ENCODE peak calls at places on chromosomes 16 and 17, in eight cellular contexts. T is cardiac muscle cell, H is pancreas, B is A549, U is stomach, D is IMR-90, F is fibroblast of lung, X is transverse colon. A is an unnamed sample.

GRCh38 chr17:79923974-79924638 is 84.9 kb upstream of the CBX4 start:
- DNase-seq in X (peak; percentile 82), D (peak; percentile 12), H (no peak), U (peak; percentile 70), B (peak; percentile 77), T (peak; percentile 83), F (no peak), A (no peak)

GRCh38 chr17:42553866-42554249 is 1.1 kb downstream of the HSD17B1 start:
- DNase-seq in U (peak; percentile 48), D (no peak), B (no peak), T (no peak), X (no peak), H (peak; percentile 76), F (no peak), A (no peak)

GRCh38 chr16:4529085-4530060 is 9.2 kb downstream of the CDIP1 start:
- DNase-seq in T (peak; percentile 54), H (peak; percentile 45), X (no peak), D (peak; percentile 82), U (no peak), F (peak; percentile 88), B (no peak), A (peak; percentile 19)

GRCh38 chr17:79355186-79355585 is 255.7 kb downstream of the RBFOX3 start:
- DNase-seq in U (no peak), X (no peak), T (no peak), B (no peak), D (no peak), H (no peak), F (no peak), A (peak; percentile 70)

GRCh38 chr16:11205754-11206459 is 50.1 kb downstream of the SOCS1 start:
- DNase-seq in F (peak; percentile 19), D (peak; percentile 42), H (no peak), B (no peak), X (peak; percentile 45), T (no peak), U (peak; percentile 38), A (no peak)

GRCh38 chr16:48353565-48354163 is 31.5 kb downstream of the SIAH1 start:
- DNase-seq in H (no peak), D (peak; percentile 75), U (peak; percentile 63), T (peak; percentile 71), X (peak; percentile 66), F (peak; percentile 60), B (peak; percentile 78), A (peak; percentile 50)

GRCh38 chr16:67246081-67246944 is 968 bp downstream of the FHOD1 start:
- DNase-seq in U (peak; percentile 95), D (peak; percentile 85), T (peak; percentile 89), X (peak; percentile 94), B (peak; percentile 79), F (peak; percentile 90), H (peak; percentile 98), A (peak; percentile 96)

GRCh38 chr17:8020776-8021564 is 17.9 kb upstream of the ALOX15B start:
- DNase-seq in H (no peak), X (no peak), F (no peak), U (no peak), B (no peak), D (no peak), T (no peak), A (no peak)

DNA sequence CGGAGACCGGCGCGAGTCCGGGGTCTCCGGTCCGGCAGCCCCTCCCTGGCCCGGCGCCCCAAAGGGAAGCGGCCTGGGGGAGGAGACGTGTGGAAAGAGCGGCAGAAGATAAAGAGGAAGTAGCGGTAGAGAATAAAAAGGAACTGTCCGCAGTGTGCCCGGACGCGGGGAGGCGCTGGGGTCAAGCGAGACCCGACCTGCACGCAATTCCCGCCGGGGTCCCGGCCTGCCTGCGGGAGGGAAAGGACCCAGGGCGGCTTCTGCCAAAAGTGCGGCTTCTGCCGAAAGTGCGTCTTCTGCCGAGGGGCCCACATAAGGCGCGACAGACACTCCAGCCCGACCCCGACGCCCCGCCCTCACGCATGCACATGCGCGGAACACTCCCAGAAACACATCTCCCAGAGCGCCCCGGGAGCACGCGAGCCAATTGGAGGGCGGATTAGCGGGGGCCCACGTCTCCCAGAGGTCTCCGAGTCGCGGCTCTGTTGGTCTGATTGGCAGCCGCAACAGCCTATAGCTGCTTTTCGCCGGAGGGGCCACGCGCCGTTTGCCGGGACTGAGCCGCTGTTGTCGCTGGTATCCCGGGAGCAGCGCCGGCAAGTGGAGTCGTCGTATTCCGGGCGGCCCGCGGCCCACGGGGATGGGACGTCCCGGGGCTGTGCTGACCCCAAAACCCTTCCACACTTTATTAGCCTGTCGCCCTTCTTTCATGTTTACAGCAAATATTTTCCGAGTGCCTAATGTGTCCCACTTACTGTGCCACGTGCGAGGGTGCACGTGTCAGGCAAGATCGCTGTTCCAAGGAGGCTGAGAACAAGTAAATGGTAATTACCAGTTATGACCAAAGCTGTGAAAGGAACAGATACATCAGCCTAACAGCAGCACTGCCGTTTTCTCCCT is 8.0 kb upstream of the MEFV start:
- DNase-seq in X (peak; percentile 97), U (peak; percentile 95), F (peak; percentile 99), T (peak; percentile 97), D (peak; percentile 96), B (peak; percentile 94), H (peak; percentile 97), A (peak; percentile 98)
- TF ChIP-seq CTCF in X (no peak), U (no peak), F (no peak), T (peak; percentile 26), D (peak; percentile 35), B (no peak), H (no peak), A (no peak)

DNA sequence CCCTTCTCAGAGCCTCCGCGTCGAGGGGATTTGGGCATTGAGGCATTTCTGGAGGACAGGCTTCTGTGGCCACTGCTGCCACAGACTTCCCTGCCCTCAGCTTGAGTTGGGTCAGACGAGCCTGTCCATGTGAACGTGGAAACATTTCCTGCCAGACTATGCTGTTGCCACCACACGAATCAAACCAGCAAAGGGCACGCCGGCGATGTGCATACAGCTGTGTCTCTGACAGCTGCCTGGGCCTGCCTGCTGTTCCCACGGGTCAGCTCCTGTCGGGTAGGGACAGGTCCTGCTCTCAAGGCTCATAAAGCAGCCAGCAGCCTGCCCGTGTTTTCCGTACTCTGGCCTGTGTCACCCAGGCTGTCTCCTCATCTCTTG is 100.3 kb downstream of the RAB11FIP4 start:
- DNase-seq in U (no peak), X (no peak), F (no peak), H (peak; percentile 90), D (no peak), T (no peak), B (no peak), A (no peak)
- H3K4me1 ChIP-seq in U (peaks cover 83% of the 10 kb centered on the region), X (peaks cover 65% of the 10 kb centered on the region), F (peaks cover 4% of the 10 kb centered on the region), H (peaks cover 64% of the 10 kb centered on the region), D (no peaks in the 10 kb centered on the region), T (peaks cover 14% of the 10 kb centered on the region), B (peaks cover 12% of the 10 kb centered on the region), A (peaks cover 53% of the 10 kb centered on the region)

GRCh38 chr17:28946239-28946638 is 5.1 kb downstream of the PHF12 start:
- DNase-seq in X (no peak), D (peak; percentile 78), U (no peak), F (peak; percentile 90), H (no peak), T (no peak), B (no peak), A (no peak)

GRCh38 chr17:28947639-28948038 is 3.7 kb downstream of the PHF12 start:
- DNase-seq in F (no peak), X (no peak), B (no peak), H (no peak), T (no peak), D (no peak), U (no peak), A (no peak)

GRCh38 chr17:28944343-28944742 is 7.0 kb downstream of the PHF12 start:
- DNase-seq in T (no peak), D (no peak), X (no peak), U (no peak), F (no peak), H (no peak), B (no peak), A (no peak)

GRCh38 chr17:28942925-28943324 is 8.4 kb downstream of the PHF12 start:
- DNase-seq in D (no peak), F (no peak), H (no peak), U (no peak), X (no peak), B (no peak), T (no peak), A (no peak)

DNA sequence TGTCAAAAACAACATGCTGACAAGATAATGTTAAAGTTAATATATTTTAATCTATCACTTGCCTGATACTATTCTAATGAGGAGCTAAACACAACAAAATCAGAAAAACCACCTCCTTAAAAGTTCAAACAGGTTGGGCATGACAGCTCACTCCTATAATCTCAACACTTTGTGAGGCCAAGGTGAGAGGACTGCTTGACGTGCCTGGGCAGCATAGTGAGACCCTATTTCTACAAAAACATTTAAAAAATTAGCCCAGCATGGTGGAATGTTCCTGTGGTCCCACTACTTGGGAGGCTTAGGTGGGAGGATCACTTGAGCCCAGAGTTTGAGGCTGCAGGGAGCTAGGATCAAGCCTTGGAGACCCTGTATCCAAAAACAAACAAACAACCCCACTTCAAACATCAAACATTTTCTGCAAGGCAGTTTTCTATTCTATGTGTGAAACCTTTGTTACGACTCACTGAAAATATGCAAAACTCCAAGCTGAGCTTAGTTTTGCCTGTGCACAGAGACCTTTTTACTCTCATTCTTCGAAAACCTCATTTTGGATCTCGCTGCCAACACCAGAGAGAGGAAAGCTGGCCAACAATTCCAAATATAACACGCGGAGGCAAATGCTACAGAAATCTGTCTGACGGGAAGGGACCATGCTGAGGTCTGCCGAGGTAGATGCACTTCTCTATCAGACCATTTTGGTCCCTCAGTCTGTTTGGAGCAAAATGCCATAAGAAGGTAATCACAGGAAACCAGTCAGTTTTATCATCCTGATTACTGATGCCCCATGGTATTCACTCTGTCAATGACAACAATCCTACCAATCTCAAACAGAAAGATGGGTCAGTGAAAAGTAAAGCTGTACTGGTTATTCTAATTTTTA is 6.2 kb downstream of the PHF12 start:
- DNase-seq in F (peak; percentile 74), H (no peak), T (no peak), U (no peak), X (no peak), D (peak; percentile 54), B (no peak), A (no peak)
- H3K27ac ChIP-seq in F (peak overlapping the region; percentile 49), H (no peak overlapping the region), T (no peak overlapping the region), U (no peak overlapping the region), X (peak overlapping the region; percentile 33), D (peak overlapping the region; percentile 28), B (no peak overlapping the region), A (no peak overlapping the region)

GRCh38 chr16:66131156-66131807 is 235.2 kb upstream of the CDH5 start:
- DNase-seq in T (no peak), F (peak; percentile 87), X (no peak), B (no peak), D (peak; percentile 70), U (no peak), H (no peak), A (no peak)

GRCh38 chr16:66129196-66129595 is 237.3 kb upstream of the CDH5 start:
- DNase-seq in B (no peak), F (no peak), H (no peak), T (no peak), X (no peak), U (no peak), D (no peak), A (no peak)

GRCh38 chr16:66128363-66128725 is 238.1 kb upstream of the CDH5 start:
- DNase-seq in T (no peak), H (no peak), D (peak; percentile 8), X (no peak), B (no peak), F (peak; percentile 37), U (no peak), A (no peak)

GRCh38 chr16:66131895-66132294 is 234.6 kb upstream of the CDH5 start:
- DNase-seq in F (peak; percentile 74), H (no peak), D (peak; percentile 82), B (no peak), U (no peak), X (no peak), T (no peak), A (no peak)

DNA sequence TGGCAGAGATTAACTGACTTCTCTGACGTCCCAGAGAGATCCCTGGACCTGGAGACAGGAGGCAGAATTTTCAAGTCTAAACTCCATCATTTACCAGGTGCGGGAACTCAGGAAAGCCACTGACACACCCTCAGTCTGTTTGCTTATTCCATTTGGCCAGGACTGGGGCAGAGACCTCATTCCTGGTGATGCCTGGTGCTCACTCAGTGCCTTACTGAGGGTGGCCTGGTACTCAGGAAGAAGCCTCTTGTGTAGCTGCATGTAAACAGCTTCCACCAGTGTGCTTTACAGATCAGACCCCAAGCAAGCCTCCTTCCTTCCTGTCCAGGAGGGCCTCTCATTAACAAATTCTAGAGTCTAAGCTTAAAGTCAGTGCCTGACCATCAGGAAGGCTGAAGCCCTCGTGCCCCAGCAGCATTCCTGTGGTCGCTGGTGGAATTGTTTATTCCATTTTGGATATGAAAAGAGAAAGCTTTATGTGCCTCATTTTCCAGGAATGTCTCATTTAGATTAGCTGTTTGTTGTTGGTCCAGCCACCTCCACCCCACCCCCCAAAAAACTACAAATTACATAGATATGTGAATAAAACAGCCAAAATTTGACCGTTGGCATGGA is 236.1 kb upstream of the CDH5 start:
- DNase-seq in X (no peak), U (no peak), D (peak; percentile 92), H (no peak), B (no peak), T (no peak), F (peak; percentile 95), A (no peak)
- TF ChIP-seq CTCF in X (no peak), U (no peak), D (no peak), H (no peak), B (no peak), T (no peak), F (no peak), A (no peak)